ENCODE peak calls at places on chromosomes 12 and 14, in four cellular contexts. I, L, H and K are unnamed samples.

GRCh38 chr14:105931808-105932483 is 405.6 kb downstream of the TMEM121 start:
- DNase-seq in I (peak; percentile 8), L (no peak), H (no peak), K (no peak)

GRCh38 chr14:95191445-95192199 is 34.3 kb upstream of the DICER1 start:
- DNase-seq in I (no peak), L (no peak), H (no peak), K (no peak)

GRCh38 chr12:89450922-89451321 is 73.7 kb downstream of the GALNT4 start:
- DNase-seq in I (no peak), L (no peak), H (no peak), K (no peak)

GRCh38 chr12:47280543-47281330 is 201.0 kb upstream of the AMIGO2 start:
- DNase-seq in I (no peak), L (no peak), H (no peak), K (no peak)

GRCh38 chr14:29421156-29421728 is 506.4 kb downstream of the PRKD1 start:
- DNase-seq in I (no peak), L (no peak), H (no peak), K (no peak)

GRCh38 chr14:33788116-33788515 is 162.8 kb downstream of the EGLN3 start:
- DNase-seq in I (no peak), L (no peak), H (no peak), K (no peak)

GRCh38 chr12:62279058-62279457 is 18.9 kb downstream of the USP15 start:
- DNase-seq in I (no peak), L (no peak), H (no peak), K (no peak)

GRCh38 chr14:23568021-23568599 is 519 bp upstream of the AP1G2 start:
- DNase-seq in I (no peak), L (no peak), H (no peak), K (no peak)

GRCh38 chr14:105857223-105857815 is 330.9 kb downstream of the TMEM121 start:
- DNase-seq in I (no peak), L (no peak), H (no peak), K (peak; percentile 7)

GRCh38 chr12:78034025-78034424 is 203.3 kb downstream of the NAV3 start:
- DNase-seq in I (no peak), L (no peak), H (peak; percentile 93), K (no peak)

GRCh38 chr12:116238149-116238548 is 39.3 kb downstream of the MED13L start:
- DNase-seq in I (no peak), L (no peak), H (no peak), K (no peak)

GRCh38 chr12:26135571-26135970 is 10.7 kb upstream of the BHLHE41 start:
- DNase-seq in I (no peak), L (no peak), H (no peak), K (no peak)

GRCh38 chr14:76456200-76456599 is 80.3 kb downstream of the ESRRB start:
- DNase-seq in I (peak; percentile 53), L (peak; percentile 7), H (peak; percentile 11), K (peak; percentile 61)

GRCh38 chr14:58467575-58467974 is 40.1 kb downstream of the KIAA0586 start:
- DNase-seq in I (no peak), L (no peak), H (no peak), K (no peak)

DNA sequence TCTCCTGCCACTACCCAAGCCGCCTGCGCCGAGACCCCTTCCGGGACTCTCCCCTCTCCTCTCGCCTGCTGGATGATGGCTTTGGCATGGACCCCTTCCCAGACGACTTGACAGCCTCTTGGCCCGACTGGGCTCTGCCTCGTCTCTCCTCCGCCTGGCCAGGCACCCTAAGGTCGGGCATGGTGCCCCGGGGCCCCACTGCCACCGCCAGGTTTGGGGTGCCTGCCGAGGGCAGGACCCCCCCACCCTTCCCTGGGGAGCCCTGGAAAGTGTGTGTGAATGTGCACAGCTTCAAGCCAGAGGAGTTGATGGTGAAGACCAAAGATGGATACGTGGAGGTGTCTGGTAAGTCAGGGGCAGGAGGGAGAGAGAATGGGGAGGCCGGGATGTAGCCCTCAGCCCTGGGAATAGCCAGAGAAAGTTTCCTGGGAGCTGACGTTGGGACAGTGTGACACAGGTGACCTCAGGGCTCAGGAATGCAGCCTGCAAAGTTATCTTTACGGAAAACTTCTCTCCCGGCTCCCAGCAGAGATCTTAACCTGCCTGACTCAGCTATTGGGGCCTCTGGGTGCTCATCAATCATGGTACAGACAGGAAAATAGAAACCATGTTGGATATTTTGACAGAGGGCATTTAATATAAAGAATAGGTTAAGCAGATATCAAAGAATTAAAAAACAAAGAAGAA is 747 bp downstream of the HSPB8 start:
- DNase-seq in I (peak; percentile 42), L (no peak), H (no peak), K (no peak)
- TF ChIP-seq SPI1 in I (no peak), L (no peak), H (no peak), K (no peak)

DNA sequence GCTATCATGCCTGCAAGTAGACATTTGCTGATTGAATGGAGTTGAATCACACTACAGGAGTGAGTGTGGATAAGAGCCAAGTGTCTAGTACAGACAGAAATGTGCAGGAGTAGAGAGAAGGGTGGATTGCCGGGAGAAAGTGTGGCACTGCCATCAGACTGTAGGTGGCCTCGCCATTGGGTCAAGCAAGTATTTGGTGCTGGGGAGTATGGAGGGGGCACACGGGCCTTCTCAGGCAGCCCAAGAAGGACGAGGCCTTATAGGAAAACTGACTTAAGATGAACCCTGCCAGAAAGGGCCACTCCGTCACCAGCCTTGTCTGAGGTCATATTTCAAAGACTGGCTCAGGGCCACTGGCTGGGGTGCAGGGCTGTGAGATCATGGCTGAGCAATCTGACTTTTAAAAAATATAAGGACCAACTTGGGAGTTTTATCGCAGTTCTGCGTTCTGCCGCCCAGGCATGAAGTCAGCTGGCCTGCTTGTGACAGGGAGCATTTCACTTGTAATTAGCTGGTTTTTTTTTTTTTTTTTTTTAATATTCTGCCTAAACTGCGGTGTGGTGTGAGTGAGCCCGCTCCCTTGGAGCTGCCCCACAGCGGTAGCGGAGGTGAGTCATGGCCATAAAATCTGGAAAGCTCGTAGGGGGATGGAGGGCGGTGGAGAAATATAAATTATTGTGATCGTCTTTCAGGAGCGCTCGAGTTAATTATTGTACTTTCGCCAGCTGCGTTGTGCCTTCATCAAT is 231.7 kb downstream of the C12orf75 start:
- DNase-seq in I (no peak), L (no peak), H (no peak), K (no peak)
- TF ChIP-seq SPI1 in I (no peak), L (no peak), H (no peak), K (no peak)

DNA sequence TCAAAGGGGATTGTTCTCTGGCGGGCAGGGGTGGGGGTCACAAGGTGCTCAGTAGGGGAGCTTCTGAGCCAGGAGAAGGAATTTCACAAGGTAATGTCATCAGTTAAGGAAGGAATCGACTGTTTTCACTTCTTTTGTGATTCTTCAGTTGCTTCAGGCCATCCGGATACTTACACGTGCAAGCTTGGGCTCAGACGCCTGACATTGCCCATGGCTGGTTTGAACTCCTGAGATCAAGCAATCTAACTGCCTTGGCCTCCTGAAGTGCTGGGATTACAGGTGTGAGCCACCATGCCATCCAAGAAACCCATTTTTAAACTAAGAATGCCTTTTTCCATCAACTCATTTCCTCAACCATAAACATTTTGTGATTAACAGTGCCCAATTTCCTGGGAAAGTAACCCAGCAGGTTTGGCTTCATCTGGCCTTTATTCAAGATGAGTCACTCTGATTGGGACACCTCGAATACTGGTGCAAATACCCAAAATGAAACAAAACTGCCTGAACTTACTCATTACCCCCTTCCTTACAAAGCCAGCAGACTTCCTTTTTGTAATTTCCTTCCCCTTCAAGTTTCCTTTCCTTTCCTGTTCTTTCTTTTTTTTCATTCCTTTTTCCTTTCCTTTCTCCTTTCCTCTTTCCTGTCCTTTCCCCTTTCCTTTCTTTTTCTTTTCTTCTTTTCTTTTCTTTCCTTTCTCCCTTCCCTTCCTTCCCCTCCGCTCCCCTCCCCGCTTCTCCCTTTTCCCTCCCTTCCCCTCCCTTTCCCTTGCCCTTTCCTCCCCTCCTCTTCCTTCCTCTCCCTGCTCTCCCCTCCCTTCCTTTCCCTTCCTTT is 10.2 kb upstream of the RNASE10 start:
- DNase-seq in I (no peak), L (no peak), H (peak; percentile 69), K (no peak)
- TF ChIP-seq SPI1 in I (no peak), L (no peak), H (peak; percentile 61), K (no peak)

DNA sequence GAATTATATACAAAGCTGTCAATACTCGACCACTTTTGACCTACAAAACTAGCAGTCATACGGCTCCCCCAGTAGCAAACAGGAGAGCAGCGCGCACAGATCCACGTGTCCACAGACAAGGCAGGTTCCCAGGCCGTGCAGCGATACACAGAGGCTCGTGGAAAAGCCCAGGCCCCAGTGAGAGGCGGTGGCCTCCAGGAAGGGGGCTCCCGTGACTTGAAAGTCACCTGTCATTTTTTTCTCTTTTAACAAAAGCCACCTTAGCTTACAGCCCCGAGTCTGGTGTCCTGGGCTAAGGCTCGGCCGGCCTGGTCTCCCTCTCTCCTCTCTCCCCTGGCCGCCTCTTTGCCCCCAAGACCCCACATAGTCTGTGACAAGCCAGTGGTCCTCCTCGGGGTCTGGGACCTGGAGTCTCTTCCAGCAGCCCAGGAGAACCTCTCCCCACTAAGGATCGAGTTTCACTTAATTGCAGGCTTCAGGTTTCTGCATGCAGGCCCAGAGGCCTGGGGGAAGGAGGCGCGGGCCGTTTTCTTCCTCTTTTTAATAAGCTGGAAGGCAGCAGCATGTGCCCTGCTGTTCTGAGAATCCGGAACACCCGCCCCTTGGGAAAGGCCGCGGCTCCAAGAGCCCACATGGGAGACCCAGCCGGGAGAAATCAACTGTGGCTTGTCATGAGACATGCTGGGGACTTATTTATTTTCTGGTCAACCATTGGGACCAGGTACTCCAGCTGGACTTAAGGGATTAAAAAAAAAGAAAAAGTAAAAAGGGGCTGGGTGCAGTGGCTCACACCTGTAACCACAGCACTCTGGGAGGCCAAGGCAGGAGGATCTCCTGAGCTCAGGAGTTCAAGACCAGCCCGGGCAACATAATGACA is 15.9 kb downstream of the NCOR2 start:
- DNase-seq in I (no peak), L (no peak), H (peak; percentile 90), K (no peak)
- TF ChIP-seq SPI1 in I (no peak), L (no peak), H (peak; percentile 45), K (no peak)